ENCODE peak calls at places on chromosomes 3 and 15, in seven cellular contexts. X is non-pigmented ciliary epithelial cell, N is SK-N-DZ, A is NCI-H2081, H is T follicular helper cell, K is fibroblast of gingiva, Q is WTC11. P is an unnamed sample.

GRCh38 chr3:189677667-189678066 is 46.5 kb downstream of the TP63 start:
- DNase-seq in Q (no peak), K (no peak), A (no peak), X (no peak), N (no peak), H (no peak), P (no peak)

GRCh38 chr3:43338295-43338694 is 52.0 kb downstream of the SNRK start:
- DNase-seq in K (no peak), Q (no peak), A (no peak), N (no peak), X (no peak), H (no peak), P (no peak)

GRCh38 chr3:193777524-193777923 is 184.5 kb downstream of the OPA1 start:
- DNase-seq in Q (no peak), K (no peak), X (no peak), N (peak), A (no peak), H (no peak), P (peak)

GRCh38 chr15:69133862-69134519 is 26.4 kb upstream of the GLCE start:
- DNase-seq in Q (no peak), A (no peak), K (no peak), H (no peak), N (no peak), X (no peak), P (peak)

GRCh38 chr3:182568206-182568605 is 225.1 kb upstream of the ATP11B start:
- DNase-seq in Q (no peak), X (no peak), N (no peak), H (no peak), K (no peak), A (peak), P (no peak)

GRCh38 chr3:101809178-101810022 is 30.4 kb downstream of the NXPE3 start:
- DNase-seq in A (peak), N (peak), X (no peak), K (peak), Q (no peak), H (peak), P (peak)

GRCh38 chr15:60962087-60962486 is 267.0 kb downstream of the RORA start:
- DNase-seq in Q (no peak), K (no peak), X (no peak), N (no peak), H (no peak), A (no peak), P (no peak)

GRCh38 chr15:77874071-77874470 is 203.4 kb downstream of the TBC1D2B start:
- DNase-seq in N (no peak), H (no peak), X (no peak), Q (no peak), K (no peak), A (no peak), P (peak)

GRCh38 chr15:48370460-48370859 is 39.2 kb downstream of the DUT start:
- DNase-seq in K (peak), Q (no peak), X (peak), H (no peak), A (no peak), N (no peak), P (no peak)

GRCh38 chr3:107216711-107217110 is 160.5 kb upstream of the CCDC54 start:
- DNase-seq in Q (no peak), H (no peak), A (no peak), K (peak), X (peak), N (no peak), P (no peak)

P was measured in NCI-H82.